ENCODE peak calls at places on chromosomes 13 and 19, in seven cellular contexts. B, A, D, O, V, X and U are unnamed samples.
A peak's percentile ranks its signal among the peaks of the same experiment; 100 is the strongest.

GRCh38 chr13:106566682-106567420 is 1.1 kb downstream of the ARGLU1 start:
- DNase-seq in B (peak; percentile 45), A (peak; percentile 59), D (peak; percentile 79), O (peak; percentile 62), V (peak; percentile 51), X (peak; percentile 59), U (peak; percentile 81)

GRCh38 chr19:40341601-40342482 is 6.4 kb downstream of the C19orf47 start:
- DNase-seq in B (peak; percentile 97), A (peak; percentile 84), D (peak; percentile 94), O (no peak), V (no peak), X (peak; percentile 85), U (peak; percentile 75)

GRCh38 chr19:11387154-11388034 is 3.3 kb upstream of the EPOR start:
- DNase-seq in B (no peak), A (no peak), D (no peak), O (no peak), V (no peak), X (no peak), U (no peak)

GRCh38 chr13:91308299-91308698 is 39.2 kb upstream of the MIR17HG start:
- DNase-seq in B (no peak), A (no peak), D (no peak), O (peak; percentile 31), V (no peak), X (no peak), U (no peak)

GRCh38 chr13:99320693-99321481 is 13.7 kb upstream of the GPR183 start:
- DNase-seq in B (no peak), A (no peak), D (no peak), O (no peak), V (peak; percentile 75), X (no peak), U (no peak)

GRCh38 chr19:11581740-11582139 is 4.3 kb upstream of the ACP5 start:
- DNase-seq in B (no peak), A (no peak), D (no peak), O (no peak), V (no peak), X (no peak), U (no peak)

GRCh38 chr13:60441761-60442160 is 44.7 kb downstream of the TDRD3 start:
- DNase-seq in B (no peak), A (no peak), D (no peak), O (no peak), V (no peak), X (no peak), U (no peak)

GRCh38 chr19:49690656-49691242 is at the start of gene CPT1C:
- DNase-seq in B (peak; percentile 55), A (peak; percentile 78), D (peak; percentile 83), O (peak; percentile 95), V (peak; percentile 67), X (peak; percentile 83), U (peak; percentile 85)

GRCh38 chr19:38194061-38194701 is 29.8 kb downstream of the DPF1 start:
- DNase-seq in B (no peak), A (no peak), D (no peak), O (no peak), V (no peak), X (no peak), U (no peak)

GRCh38 chr13:90686438-90686837 is 661.0 kb upstream of the MIR17HG start:
- DNase-seq in B (no peak), A (no peak), D (no peak), O (no peak), V (no peak), X (no peak), U (no peak)

GRCh38 chr19:42198676-42199439 is 18.6 kb downstream of the DEDD2 start:
- DNase-seq in B (no peak), A (no peak), D (no peak), O (no peak), V (peak; percentile 90), X (no peak), U (no peak)

GRCh38 chr19:12484011-12484370 is 625 bp downstream of the ZNF709 start:
- DNase-seq in B (no peak), A (no peak), D (no peak), O (no peak), V (no peak), X (no peak), U (no peak)

GRCh38 chr19:38793186-38793585 is 4.2 kb downstream of the LGALS7B start:
- DNase-seq in B (no peak), A (no peak), D (no peak), O (no peak), V (no peak), X (no peak), U (no peak)

GRCh38 chr13:49342404-49342803 is 94.7 kb downstream of the CDADC1 start:
- DNase-seq in B (no peak), A (no peak), D (no peak), O (no peak), V (no peak), X (no peak), U (no peak)

GRCh38 chr19:34217952-34218817 is 36.2 kb upstream of the GARRE1 start:
- DNase-seq in B (peak; percentile 57), A (no peak), D (no peak), O (no peak), V (peak; percentile 87), X (no peak), U (no peak)

GRCh38 chr13:26335158-26335557 is 81.2 kb downstream of the CDK8 start:
- DNase-seq in B (no peak), A (no peak), D (no peak), O (no peak), V (no peak), X (no peak), U (no peak)

GRCh38 chr19:51125421-51126075 is 842 bp downstream of the SIGLEC9 start:
- DNase-seq in B (no peak), A (no peak), D (no peak), O (no peak), V (no peak), X (no peak), U (no peak)

GRCh38 chr19:32677657-32678056 is 2.0 kb downstream of the RGS9BP start:
- DNase-seq in B (peak; percentile 39), A (no peak), D (no peak), O (peak; percentile 96), V (no peak), X (no peak), U (no peak)

GRCh38 chr19:23525265-23525862 is 130.1 kb upstream of the ZNF91 start:
- DNase-seq in B (no peak), A (no peak), D (no peak), O (no peak), V (no peak), X (no peak), U (no peak)

GRCh38 chr19:23528376-23528775 is 133.1 kb upstream of the ZNF91 start:
- DNase-seq in B (no peak), A (no peak), D (no peak), O (no peak), V (no peak), X (no peak), U (no peak)

GRCh38 chr19:23531231-23531790 is 136.0 kb upstream of the ZNF91 start:
- DNase-seq in B (no peak), A (no peak), D (no peak), O (no peak), V (no peak), X (no peak), U (no peak)

GRCh38 chr19:23526302-23526701 is 131.0 kb upstream of the ZNF91 start:
- DNase-seq in B (no peak), A (no peak), D (no peak), O (no peak), V (no peak), X (no peak), U (no peak)

DNA sequence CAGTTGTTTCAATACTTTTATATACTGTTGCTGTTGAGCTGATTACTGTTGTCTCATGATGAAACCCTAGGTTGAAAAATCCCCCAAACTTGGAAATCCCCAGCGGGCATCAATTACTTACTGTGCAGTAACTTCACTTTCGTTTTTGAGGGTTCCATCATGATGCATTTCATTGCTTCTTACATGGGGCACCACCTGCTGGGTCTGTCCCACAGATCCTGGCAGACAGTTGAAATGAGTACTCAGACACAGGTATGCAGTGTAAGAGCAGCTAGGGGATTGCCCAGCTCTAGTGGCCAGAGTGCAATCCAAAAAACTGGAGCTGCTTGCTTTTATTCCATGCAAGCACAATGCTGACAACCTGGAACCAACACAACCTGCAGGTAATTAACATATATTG is 132.5 kb upstream of the ZNF91 start:
- DNase-seq in B (no peak), A (no peak), D (no peak), O (no peak), V (no peak), X (no peak), U (no peak)
- H3K9me3 ChIP-seq in B (no peaks in the 10 kb centered on the region), A (no peaks in the 10 kb centered on the region), D (no peaks in the 10 kb centered on the region), O (peaks cover 3% of the 10 kb centered on the region), V (no peaks in the 10 kb centered on the region), X (peaks cover 19% of the 10 kb centered on the region), U (no peaks in the 10 kb centered on the region)

DNA sequence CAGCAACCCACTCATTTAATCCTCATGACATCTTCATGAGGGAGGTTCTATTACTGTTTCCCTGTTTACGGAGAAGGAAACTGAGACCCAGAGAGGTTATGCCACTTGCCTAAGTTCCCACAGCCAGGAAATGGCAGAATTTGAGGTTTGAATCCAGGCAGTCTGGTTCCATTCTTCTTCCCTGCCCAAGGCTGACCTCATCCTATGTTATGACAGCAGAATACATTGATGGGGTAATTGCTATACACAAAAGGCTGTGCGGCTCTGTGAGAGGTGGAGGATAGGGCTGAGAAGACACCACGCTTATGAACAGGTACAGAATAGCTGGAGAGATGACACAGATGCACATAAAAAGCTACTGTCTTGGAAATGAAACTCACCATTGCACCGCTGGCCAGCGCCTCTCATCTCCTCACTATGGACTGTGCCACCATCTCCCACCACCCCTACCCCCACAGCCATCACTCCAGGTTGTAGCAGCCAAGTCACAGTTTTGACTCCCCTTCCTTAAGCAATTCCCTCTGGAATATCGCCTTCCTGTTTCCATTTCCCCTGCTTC is 11.5 kb downstream of the MAG start:
- DNase-seq in B (no peak), A (no peak), D (no peak), O (no peak), V (no peak), X (no peak), U (no peak)
- H3K4me1 ChIP-seq in B (no peaks in the 10 kb centered on the region), A (no peaks in the 10 kb centered on the region), D (no peaks in the 10 kb centered on the region), O (no peaks in the 10 kb centered on the region), V (no peaks in the 10 kb centered on the region), X (no peaks in the 10 kb centered on the region), U (no peaks in the 10 kb centered on the region)

DNA sequence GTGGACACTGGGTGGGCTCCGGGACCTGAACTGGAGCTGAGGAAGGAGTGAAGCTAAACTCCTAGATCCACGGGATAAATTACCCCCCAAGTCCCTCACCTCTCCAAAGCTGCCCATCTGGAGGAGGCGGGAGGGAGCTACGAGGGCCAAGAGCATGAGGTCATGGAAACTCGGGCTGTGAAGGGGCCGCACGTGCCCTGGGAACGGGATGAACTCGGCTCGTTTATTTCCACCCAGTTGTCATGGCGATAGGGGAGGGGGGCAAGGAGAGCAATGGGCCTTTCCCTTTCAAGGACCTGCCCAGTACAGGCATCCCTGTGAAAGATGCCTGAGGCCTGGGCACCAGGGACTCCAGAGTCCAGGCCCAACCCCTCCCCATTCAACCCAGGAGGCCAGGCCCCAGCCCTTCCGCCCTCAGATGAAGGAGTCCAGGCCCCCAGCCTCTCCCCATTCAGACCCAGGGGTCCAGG is 3.8 kb downstream of the PPP1R12C start:
- DNase-seq in B (peak; percentile 73), A (peak; percentile 81), D (peak; percentile 97), O (peak; percentile 82), V (peak; percentile 9), X (peak; percentile 93), U (peak; percentile 83)
- H3K27ac ChIP-seq in B (peak overlapping the region; percentile 80), A (peak overlapping the region; percentile 66), D (peak overlapping the region; percentile 96), O (no peak overlapping the region), V (no peak overlapping the region), X (peak overlapping the region; percentile 95), U (peak overlapping the region; percentile 80)

DNA sequence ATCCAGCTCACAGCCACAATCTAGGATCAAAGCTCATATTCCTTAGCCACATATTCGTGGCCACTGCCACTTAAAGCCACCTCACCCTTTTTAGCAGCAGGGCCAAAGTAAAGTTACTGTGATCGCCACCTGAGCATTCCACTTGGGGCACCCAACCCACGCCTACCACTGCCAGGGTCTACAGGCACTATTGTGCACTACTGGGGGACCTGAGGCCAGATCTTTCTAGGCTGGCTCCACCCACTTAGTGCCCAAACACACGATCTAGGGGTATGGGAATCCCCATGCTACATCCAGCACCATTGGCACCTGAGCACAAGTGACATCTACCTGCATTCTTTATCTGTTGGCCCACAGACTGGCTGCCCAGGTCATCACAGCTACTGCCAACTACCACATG is 517.9 kb upstream of the PRR20A start:
- DNase-seq in B (no peak), A (no peak), D (no peak), O (no peak), V (no peak), X (no peak), U (no peak)
- H3K9me3 ChIP-seq in B (no peaks in the 10 kb centered on the region), A (no peaks in the 10 kb centered on the region), D (no peaks in the 10 kb centered on the region), O (no peaks in the 10 kb centered on the region), V (no peaks in the 10 kb centered on the region), X (peaks cover 57% of the 10 kb centered on the region), U (no peaks in the 10 kb centered on the region)